ENCODE peak calls at places on chromosomes 5 and 9, in five cellular contexts. K, A, D, F and J are unnamed samples.

GRCh38 chr9:34551751-34552605 is 29.2 kb upstream of the ENHO start:
- DNase-seq in K (no peak), A (no peak), D (no peak), F (no peak), J (no peak)

GRCh38 chr9:119365291-119366027 is 3.8 kb downstream of the BRINP1 start:
- DNase-seq in D (peak), A (no peak), K (no peak), F (no peak), J (no peak)

GRCh38 chr5:67974054-67974453 is 241.5 kb upstream of the PIK3R1 start:
- DNase-seq in A (no peak), F (no peak), K (no peak), D (no peak), J (no peak)

GRCh38 chr9:93096131-93096802 is at the start of gene CARD19:
- DNase-seq in K (peak), F (no peak), D (peak), A (peak), J (no peak)

GRCh38 chr5:52469835-52470234 is 317.9 kb upstream of the ITGA1 start:
- DNase-seq in K (no peak), F (no peak), A (peak), D (no peak), J (no peak)

GRCh38 chr9:133612816-133613215 is 3.6 kb upstream of the FAM163B start:
- DNase-seq in D (no peak), K (no peak), A (no peak), F (no peak), J (no peak)

GRCh38 chr5:16065810-16066209 is 113.8 kb downstream of the MARCHF11 start:
- DNase-seq in K (no peak), F (no peak), A (no peak), D (peak), J (no peak)

GRCh38 chr9:136931615-136932130 is 12.9 kb downstream of the FBXW5 start:
- DNase-seq in K (no peak), F (no peak), D (no peak), A (no peak), J (no peak)

GRCh38 chr5:176342766-176343458 is 18.7 kb downstream of the KIAA1191 start:
- DNase-seq in K (no peak), D (no peak), A (peak), F (no peak), J (no peak)

GRCh38 chr9:34179528-34180138 is 790 bp downstream of the UBAP1 start:
- DNase-seq in K (no peak), A (peak), D (peak), F (no peak), J (no peak)

GRCh38 chr5:176360894-176361436 is 599 bp downstream of the KIAA1191 start:
- DNase-seq in A (no peak), F (no peak), K (peak), D (no peak), J (no peak)

GRCh38 chr9:89052470-89053097 is 61.3 kb downstream of the S1PR3 start:
- DNase-seq in D (no peak), K (no peak), F (no peak), A (peak), J (no peak)

GRCh38 chr5:96661101-96661840 is 905 bp upstream of the CAST start:
- DNase-seq in F (no peak), K (peak), D (no peak), A (peak), J (peak)

GRCh38 chr5:87876616-87877015 is 392.0 kb downstream of the TMEM161B start:
- DNase-seq in K (no peak), A (no peak), F (no peak), D (no peak), J (no peak)

GRCh38 chr5:21152611-21153010 is 1164.6 kb upstream of the CDH18 start:
- DNase-seq in F (no peak), K (no peak), A (peak), D (peak), J (peak)

GRCh38 chr9:26524225-26524624 is 368.4 kb downstream of the CAAP1 start:
- DNase-seq in F (no peak), A (no peak), K (no peak), D (peak), J (no peak)

GRCh38 chr5:72163349-72163983 is 56.2 kb downstream of the MAP1B start:
- DNase-seq in F (no peak), A (no peak), K (no peak), D (no peak), J (no peak)

GRCh38 chr9:124312290-124313265 is 54.8 kb downstream of the NEK6 start:
- DNase-seq in F (no peak), D (no peak), K (no peak), A (no peak), J (no peak)

GRCh38 chr5:158522001-158522400 is 577.7 kb downstream of the EBF1 start:
- DNase-seq in A (peak), F (no peak), D (no peak), K (no peak), J (peak)

GRCh38 chr5:111628901-111629300 is 116.6 kb upstream of the STARD4 start:
- DNase-seq in K (no peak), F (no peak), D (no peak), A (peak), J (no peak)

GRCh38 chr5:1874820-1875219 is 7.9 kb downstream of the IRX4 start:
- DNase-seq in K (no peak), A (no peak), F (no peak), D (peak), J (no peak)

GRCh38 chr5:168591302-168592013 is 12.3 kb upstream of the PANK3 start:
- DNase-seq in K (no peak), A (no peak), D (no peak), F (no peak), J (no peak)

GRCh38 chr5:31335456-31335855 is 142.0 kb downstream of the CDH6 start:
- DNase-seq in A (no peak), F (no peak), D (no peak), K (no peak), J (no peak)

GRCh38 chr5:144267961-144268513 is 97.4 kb downstream of the KCTD16 start:
- DNase-seq in K (no peak), D (peak), A (no peak), F (no peak), J (no peak)

GRCh38 chr9:136543830-136544548 is 1.9 kb downstream of the NOTCH1 start:
- DNase-seq in D (no peak), A (no peak), F (no peak), K (no peak), J (no peak)

GRCh38 chr5:121628783-121629182 is 222.9 kb upstream of the FTMT start:
- DNase-seq in K (no peak), A (peak), D (no peak), F (no peak), J (no peak)

GRCh38 chr5:56183507-56183906 is 49.6 kb downstream of the ANKRD55 start:
- DNase-seq in K (no peak), F (no peak), D (no peak), A (peak), J (peak)

GRCh38 chr5:56632199-56632598 is 183.2 kb upstream of the MAP3K1 start:
- DNase-seq in F (no peak), D (peak), K (no peak), A (no peak), J (no peak)

GRCh38 chr9:118058227-118058626 is 354.0 kb downstream of the TLR4 start:
- DNase-seq in A (no peak), K (no peak), D (peak), F (no peak), J (no peak)

GRCh38 chr9:82939451-82939850 is 123.5 kb downstream of the RASEF start:
- DNase-seq in D (peak), K (no peak), A (no peak), F (no peak), J (no peak)

GRCh38 chr5:66198837-66199236 is 54.7 kb downstream of the SREK1 start:
- DNase-seq in K (no peak), A (no peak), D (no peak), F (no peak), J (no peak)